ENCODE peak calls at places on chromosomes 2 and 18, in six cellular contexts. J is GM23248, E is PC-3, P is OCI-LY7, G is PC-9, F is GM23338. B is an unnamed sample. For H3K9me2, the result is how much of the 10 kb centered on the place peaks cover.

GRCh38 chr2:218396688-218397501 is 2.8 kb upstream of the CTDSP1 start:
- DNase-seq in J (peak), E (peak), P (peak), G (peak), F (peak), B (peak)

GRCh38 chr2:46813046-46813445 is 102.6 kb downstream of the MCFD2 start:
- DNase-seq in J (peak), E (no peak), P (no peak), G (no peak), F (no peak), B (peak)

GRCh38 chr2:183709829-183710228 is 585.6 kb downstream of the NUP35 start:
- DNase-seq in J (no peak), E (peak), P (no peak), G (no peak), F (peak), B (no peak)

GRCh38 chr2:31354837-31355236 is 59.7 kb downstream of the XDH start:
- DNase-seq in J (peak), E (peak), P (peak), G (no peak), F (peak), B (no peak)

GRCh38 chr2:71923887-71924533 is 223.7 kb downstream of the CYP26B1 start:
- DNase-seq in J (peak), E (peak), P (peak), G (peak), F (peak), B (peak)

GRCh38 chr2:112666764-112667122 is 21.0 kb downstream of the SLC20A1 start:
- DNase-seq in J (no peak), E (peak), P (no peak), G (no peak), F (no peak), B (no peak)

GRCh38 chr2:69734040-69734611 is 7.8 kb upstream of the ANXA4 start:
- DNase-seq in J (no peak), E (no peak), P (no peak), G (no peak), F (no peak), B (no peak)

GRCh38 chr18:79902075-79902474 is 49.4 kb downstream of the SLC66A2 start:
- DNase-seq in J (no peak), E (no peak), P (no peak), G (no peak), F (no peak), B (no peak)

GRCh38 chr2:241546771-241547498 is 11.6 kb upstream of the BOK start:
- DNase-seq in J (peak), E (no peak), P (no peak), G (peak), F (peak), B (peak)

GRCh38 chr2:70887550-70888229 is 48.0 kb upstream of the ATP6V1B1 start:
- DNase-seq in J (no peak), E (no peak), P (no peak), G (no peak), F (peak), B (peak)

GRCh38 chr18:44939037-44939665 is 258.5 kb downstream of the SETBP1 start:
- DNase-seq in J (no peak), E (peak), P (no peak), G (no peak), F (no peak), B (peak)

GRCh38 chr2:136244558-136244885 is 126.6 kb upstream of the CXCR4 start:
- DNase-seq in J (no peak), E (no peak), P (no peak), G (no peak), F (no peak), B (no peak)

GRCh38 chr18:70400473-70400872 is 111.6 kb downstream of the SOCS6 start:
- DNase-seq in J (no peak), E (no peak), P (no peak), G (no peak), F (no peak), B (no peak)

GRCh38 chr2:95062716-95063400 is 37.4 kb downstream of the MAL start:
- DNase-seq in J (no peak), E (peak), P (no peak), G (peak), F (peak), B (no peak)

GRCh38 chr2:146721486-146721885 is 1123.3 kb upstream of the ACVR2A start:
- DNase-seq in J (no peak), E (peak), P (no peak), G (peak), F (no peak), B (no peak)

GRCh38 chr2:9162841-9163240 is 43.8 kb upstream of the ASAP2 start:
- DNase-seq in J (no peak), E (no peak), P (no peak), G (no peak), F (no peak), B (no peak)

GRCh38 chr18:38491195-38491594 is 925.6 kb upstream of the CELF4 start:
- DNase-seq in J (no peak), E (no peak), P (no peak), G (no peak), F (no peak), B (no peak)

GRCh38 chr2:54520687-54521086 is 64.6 kb downstream of the SPTBN1 start:
- DNase-seq in J (peak), E (peak), P (no peak), G (no peak), F (no peak), B (no peak)

GRCh38 chr2:63614448-63614968 is 25.7 kb downstream of the MDH1 start:
- DNase-seq in J (peak), E (peak), P (no peak), G (peak), F (peak), B (peak)

GRCh38 chr18:79585395-79586370 is 93.9 kb upstream of the CTDP1 start:
- DNase-seq in J (no peak), E (no peak), P (peak), G (no peak), F (no peak), B (no peak)

GRCh38 chr2:98899041-98899702 is 36.9 kb downstream of the CRACDL start:
- DNase-seq in J (no peak), E (no peak), P (no peak), G (no peak), F (no peak), B (peak)

GRCh38 chr2:122563781-122564180 is 808.3 kb downstream of the TSN start:
- DNase-seq in J (no peak), E (no peak), P (no peak), G (no peak), F (no peak), B (no peak)

GRCh38 chr2:3527886-3528785 is 8.8 kb upstream of the ADI1 start:
- DNase-seq in J (no peak), E (no peak), P (no peak), G (no peak), F (peak), B (no peak)

GRCh38 chr2:68715353-68716041 is 19.1 kb upstream of the ARHGAP25 start:
- DNase-seq in J (peak), E (peak), P (peak), G (peak), F (peak), B (peak)

GRCh38 chr2:8089596-8089995 is 592.3 kb upstream of the ID2 start:
- DNase-seq in J (peak), E (peak), P (no peak), G (no peak), F (no peak), B (peak)

GRCh38 chr2:216860738-216861137 is 874 bp upstream of the TNP1 start:
- DNase-seq in J (peak), E (no peak), P (no peak), G (no peak), F (no peak), B (no peak)

GRCh38 chr2:188381614-188382013 is 89.9 kb downstream of the GULP1 start:
- DNase-seq in J (peak), E (peak), P (no peak), G (no peak), F (no peak), B (peak)

GRCh38 chr2:201406077-201406662 is 45.1 kb downstream of the TRAK2 start:
- DNase-seq in J (peak), E (peak), P (no peak), G (no peak), F (no peak), B (peak)

GRCh38 chr2:218727502-218728165 is 17.0 kb downstream of the TTLL4 start:
- DNase-seq in J (peak), E (peak), P (peak), G (no peak), F (peak), B (no peak)

GRCh38 chr2:137944714-137945113 is 19.6 kb upstream of the HNMT start:
- DNase-seq in J (no peak), E (no peak), P (no peak), G (no peak), F (no peak), B (no peak)

GRCh38 chr18:58263055-58263732 is 219.2 kb downstream of the NEDD4L start:
- DNase-seq in J (no peak), E (peak), P (no peak), G (peak), F (peak), B (peak)

GRCh38 chr2:207188601-207189000 is 22.9 kb upstream of the KLF7 start:
- DNase-seq in J (peak), E (peak), P (no peak), G (no peak), F (no peak), B (no peak)

GRCh38 chr2:196291873-196292800 is 120.8 kb upstream of the STK17B start:
- DNase-seq in J (no peak), E (peak), P (no peak), G (peak), F (peak), B (no peak)

GRCh38 chr18:42828881-42829280 is 286.6 kb downstream of the RIT2 start:
- DNase-seq in J (no peak), E (no peak), P (no peak), G (no peak), F (no peak), B (no peak)

GRCh38 chr2:20669609-20670314 is 2.8 kb downstream of the GDF7 start:
- DNase-seq in J (no peak), E (no peak), P (no peak), G (no peak), F (peak), B (no peak)

GRCh38 chr2:196980498-196980897 is 54.0 kb upstream of the PGAP1 start:
- DNase-seq in J (no peak), E (no peak), P (no peak), G (no peak), F (no peak), B (no peak)

GRCh38 chr2:227687189-227687588 is 20.6 kb downstream of the SCYGR5 start:
- DNase-seq in J (no peak), E (no peak), P (no peak), G (no peak), F (no peak), B (no peak)

GRCh38 chr2:120238728-120239487 is 13.7 kb upstream of the RALB start:
- DNase-seq in J (peak), E (peak), P (no peak), G (peak), F (no peak), B (peak)

GRCh38 chr2:112751451-112752197 is 12.8 kb downstream of the CKAP2L start:
- DNase-seq in J (no peak), E (no peak), P (no peak), G (no peak), F (no peak), B (no peak)

GRCh38 chr2:151780938-151781337 is 46.7 kb upstream of the NEB start:
- DNase-seq in J (no peak), E (no peak), P (no peak), G (no peak), F (no peak), B (no peak)
- H3K9me2 ChIP-seq in J (under half), E (under half), P (under half), G (under half), F (under half), B (under half)

GRCh38 chr2:125837108-125837507 is 818.9 kb upstream of the GYPC start:
- DNase-seq in J (no peak), E (no peak), P (no peak), G (no peak), F (peak), B (peak)
- H3K9me2 ChIP-seq in J (under half), E (under half), P (under half), G (under half), F (under half), B (under half)

GRCh38 chr2:48793671-48794070 is 38.1 kb upstream of the LHCGR start:
- DNase-seq in J (no peak), E (no peak), P (no peak), G (no peak), F (no peak), B (no peak)
- H3K9me2 ChIP-seq in J (under half), E (under half), P (under half), G (under half), F (under half), B (under half)

DNA sequence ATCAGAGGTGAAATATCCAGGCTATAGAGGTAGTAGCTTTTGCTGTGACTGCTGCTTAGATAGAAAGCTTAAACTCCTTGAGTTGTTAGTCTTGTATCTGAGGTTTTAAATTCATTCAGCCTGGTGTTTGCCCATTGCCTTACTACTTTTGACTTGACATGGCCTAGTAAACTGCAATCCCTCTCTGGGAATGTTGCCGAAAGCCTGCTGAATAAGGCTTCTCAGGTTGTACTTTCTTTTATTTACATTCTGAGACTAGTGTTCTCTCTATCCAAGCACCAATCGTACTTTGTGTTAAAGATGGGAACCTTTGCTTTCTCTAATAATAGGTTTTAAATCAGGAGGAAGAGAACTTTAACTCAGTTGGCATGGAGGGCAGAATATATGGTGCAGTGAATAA is 357.6 kb upstream of the CWC22 start:
- DNase-seq in J (no peak), E (no peak), P (no peak), G (no peak), F (no peak), B (no peak)
- H3K9me2 ChIP-seq in J (under half), E (under half), P (under half), G (under half), F (under half), B (under half)

GRCh38 chr2:223062304-223062845 is 10.4 kb downstream of the KCNE4 start:
- DNase-seq in J (peak), E (peak), P (no peak), G (no peak), F (no peak), B (no peak)

GRCh38 chr2:223057545-223057944 is 5.6 kb downstream of the KCNE4 start:
- DNase-seq in J (no peak), E (no peak), P (no peak), G (no peak), F (no peak), B (no peak)

GRCh38 chr2:223056656-223057418 is 4.8 kb downstream of the KCNE4 start:
- DNase-seq in J (no peak), E (no peak), P (no peak), G (no peak), F (no peak), B (peak)

GRCh38 chr2:223058952-223059716 is 7.1 kb downstream of the KCNE4 start:
- DNase-seq in J (no peak), E (peak), P (no peak), G (peak), F (no peak), B (peak)

DNA sequence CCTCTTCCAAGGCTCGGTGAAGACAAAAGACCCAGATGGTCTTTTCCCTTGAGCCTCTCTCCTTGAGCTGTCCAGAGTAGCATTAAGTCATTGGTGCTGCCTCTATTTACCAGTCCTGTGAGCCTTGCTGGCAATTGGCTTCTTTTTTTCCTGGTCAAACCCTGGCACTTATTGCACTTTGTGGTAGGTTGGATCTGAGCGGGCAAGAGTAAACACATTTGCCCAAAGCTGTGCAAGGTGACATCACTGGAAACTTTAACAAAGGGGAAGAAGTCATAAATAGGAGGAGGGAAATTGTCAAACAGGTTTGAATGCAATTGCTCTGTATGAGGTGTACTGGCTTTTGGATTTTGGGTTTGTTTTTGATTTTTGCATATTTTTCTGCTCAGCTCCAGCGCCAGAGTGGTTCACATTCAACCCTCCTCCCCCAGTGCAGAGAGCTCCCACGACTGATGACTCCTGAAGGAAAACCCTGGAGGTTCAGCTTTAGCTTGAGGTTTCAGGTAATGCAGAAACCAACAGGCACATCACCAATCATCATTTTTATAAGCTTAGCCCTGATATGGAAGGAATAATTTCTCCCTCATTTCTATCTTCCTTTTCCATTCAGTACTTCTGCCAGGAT is 8.3 kb downstream of the KCNE4 start:
- DNase-seq in J (no peak), E (no peak), P (no peak), G (no peak), F (no peak), B (no peak)
- H3K9me2 ChIP-seq in J (under half), E (under half), P (under half), G (under half), F (under half), B (under half)

GRCh38 chr2:193373139-193373538 is 1178.4 kb upstream of the TMEFF2 start:
- DNase-seq in J (no peak), E (no peak), P (no peak), G (no peak), F (no peak), B (no peak)
- H3K9me2 ChIP-seq in J (under half), E (under half), P (under half), G (under half), F (under half), B (under half)

DNA sequence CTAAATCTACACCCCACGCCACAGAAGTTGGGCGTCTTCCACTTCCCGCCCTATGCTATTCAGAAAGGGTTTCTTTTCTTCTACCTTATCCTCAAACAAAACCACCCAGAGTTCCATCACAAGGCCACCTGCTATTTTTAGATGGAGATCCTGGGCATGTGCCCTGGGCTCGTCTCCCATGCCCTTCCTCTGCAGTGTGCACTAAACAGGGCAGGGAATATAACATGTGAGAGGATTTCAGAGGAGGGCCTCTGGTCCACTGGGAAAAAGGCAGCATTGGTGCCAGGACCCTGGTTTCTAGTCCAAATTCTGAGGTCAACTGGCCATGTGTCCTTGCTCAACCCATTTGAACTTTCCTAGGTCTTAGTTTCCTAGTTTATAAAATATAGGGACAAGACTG is 320.0 kb downstream of the NCKAP5 start:
- DNase-seq in J (no peak), E (no peak), P (no peak), G (no peak), F (no peak), B (no peak)
- H3K9me2 ChIP-seq in J (under half), E (under half), P (under half), G (under half), F (under half), B (under half)

GRCh38 chr2:11028407-11028916 is 116.7 kb downstream of the KCNF1 start:
- DNase-seq in J (no peak), E (no peak), P (no peak), G (no peak), F (no peak), B (no peak)
- H3K9me2 ChIP-seq in J (under half), E (under half), P (under half), G (under half), F (under half), B (under half)

GRCh38 chr2:206068207-206068606 is 17.8 kb downstream of the INO80D start:
- DNase-seq in J (no peak), E (no peak), P (no peak), G (no peak), F (no peak), B (no peak)

GRCh38 chr2:206063635-206064034 is 22.3 kb downstream of the INO80D start:
- DNase-seq in J (no peak), E (no peak), P (no peak), G (no peak), F (no peak), B (no peak)

GRCh38 chr2:206064077-206064476 is 21.9 kb downstream of the INO80D start:
- DNase-seq in J (peak), E (no peak), P (no peak), G (no peak), F (no peak), B (no peak)

GRCh38 chr2:206071832-206072231 is 14.1 kb downstream of the INO80D start:
- DNase-seq in J (no peak), E (no peak), P (no peak), G (no peak), F (no peak), B (no peak)

GRCh38 chr2:206069417-206069816 is 16.6 kb downstream of the INO80D start:
- DNase-seq in J (no peak), E (no peak), P (no peak), G (no peak), F (no peak), B (no peak)
- H3K9me2 ChIP-seq in J (under half), E (under half), P (under half), G (under half), F (under half), B (under half)

GRCh38 chr2:212033888-212034287 is 504.7 kb downstream of the ERBB4 start:
- DNase-seq in J (no peak), E (no peak), P (no peak), G (no peak), F (no peak), B (no peak)
- H3K9me2 ChIP-seq in J (under half), E (under half), P (under half), G (under half), F (under half), B (under half)

B was measured in hepatocyte.